ENCODE peak calls at places on chromosomes 5 and 9, in five cellular contexts. O, X, P, Y and T are unnamed samples.

GRCh38 chr5:58794875-58795274 is 212.0 kb downstream of the RAB3C start:
- DNase-seq in X (no peak), P (no peak), O (no peak), Y (no peak), T (no peak)

GRCh38 chr5:141664733-141665461 is 13.7 kb upstream of the FCHSD1 start:
- DNase-seq in Y (peak; percentile 30), O (peak; percentile 61), P (peak; percentile 81), X (peak; percentile 78), T (peak; percentile 86)

GRCh38 chr9:110069326-110070248 is 138.4 kb downstream of the C9orf152 start:
- DNase-seq in Y (no peak), X (no peak), O (no peak), P (no peak), T (no peak)

GRCh38 chr5:169637085-169637855 is at the start of gene DOCK2:
- DNase-seq in X (peak; percentile 85), P (no peak), O (no peak), Y (no peak), T (peak; percentile 74)

GRCh38 chr9:23555849-23556248 is 270.2 kb downstream of the ELAVL2 start:
- DNase-seq in P (no peak), X (no peak), Y (no peak), O (no peak), T (no peak)

GRCh38 chr5:149455889-149456409 is 76.9 kb upstream of the IL17B start:
- DNase-seq in Y (no peak), O (no peak), P (no peak), X (no peak), T (peak; percentile 71)

GRCh38 chr5:107968465-107968864 is 297.7 kb upstream of the EFNA5 start:
- DNase-seq in Y (no peak), X (no peak), P (no peak), O (no peak), T (no peak)

GRCh38 chr9:91332476-91333231 is 29.1 kb downstream of the AUH start:
- DNase-seq in O (no peak), Y (no peak), X (no peak), P (no peak), T (no peak)

GRCh38 chr9:132794730-132795380 is 83.2 kb downstream of the AK8 start:
- DNase-seq in P (no peak), Y (no peak), O (no peak), X (no peak), T (no peak)

GRCh38 chr5:151264113-151264512 is 11.1 kb downstream of the GM2A start:
- DNase-seq in O (no peak), X (no peak), Y (no peak), P (peak; percentile 81), T (no peak)

GRCh38 chr5:176855598-176855997 is 43.5 kb downstream of the HK3 start:
- DNase-seq in P (no peak), Y (no peak), O (no peak), X (no peak), T (no peak)

GRCh38 chr9:70823284-70823683 is 298.1 kb downstream of the TRPM3 start:
- DNase-seq in X (no peak), O (no peak), P (no peak), Y (no peak), T (no peak)

GRCh38 chr5:164204338-164204946 is 699.0 kb downstream of the MAT2B start:
- DNase-seq in O (no peak), Y (no peak), X (no peak), P (no peak), T (no peak)